ENCODE peak calls at places on chromosome 4, in ten cellular contexts. K is A549, O is tibial artery, R is suprapubic skin, W is upper lobe of right lung, T is body of pancreas, F is right lobe of liver, P is endothelial cell of umbilical vein, V is GM23248, Q is sigmoid colon. D is an unnamed sample.
A peak's percentile ranks its signal among the peaks of the same experiment; 100 is the strongest.

GRCh38 chr4:5784021-5784420 is 73.0 kb downstream of the EVC start:
- DNase-seq in K (no peak), O (peak; percentile 17), R (peak; percentile 11), W (peak; percentile 8), T (no peak), F (peak; percentile 1), P (no peak), V (no peak), Q (peak; percentile 24), D (no peak)

GRCh38 chr4:54513741-54514140 is 144.0 kb upstream of the KIT start:
- DNase-seq in K (no peak), O (no peak), R (no peak), W (no peak), T (no peak), F (no peak), P (no peak), V (no peak), Q (no peak), D (no peak)

GRCh38 chr4:28518781-28519180 is 1658.1 kb downstream of the STIM2 start:
- DNase-seq in K (no peak), O (no peak), R (no peak), W (no peak), T (no peak), F (no peak), P (no peak), V (peak; percentile 58), Q (no peak), D (no peak)

GRCh38 chr4:54400802-54401201 is 171.7 kb downstream of the PDGFRA start:
- DNase-seq in K (peak; percentile 3), O (no peak), R (no peak), W (no peak), T (no peak), F (no peak), P (peak; percentile 85), V (peak; percentile 92), Q (no peak), D (peak; percentile 80)

GRCh38 chr4:168475745-168476144 is 4.5 kb downstream of the DDX60L start:
- DNase-seq in K (peak; percentile 66), O (no peak), R (no peak), W (no peak), T (no peak), F (no peak), P (no peak), V (peak; percentile 23), Q (no peak), D (no peak)

GRCh38 chr4:2817701-2818350 is 24.9 kb downstream of the SH3BP2 start:
- DNase-seq in K (no peak), O (no peak), R (no peak), W (peak; percentile 83), T (peak; percentile 47), F (no peak), P (peak; percentile 22), V (peak; percentile 53), Q (no peak), D (no peak)

GRCh38 chr4:153748378-153748777 is 11.4 kb downstream of the RNF175 start:
- DNase-seq in K (no peak), O (peak; percentile 85), R (no peak), W (no peak), T (peak; percentile 50), F (no peak), P (no peak), V (peak; percentile 88), Q (no peak), D (no peak)

GRCh38 chr4:139909036-139909435 is 243.4 kb downstream of the MGST2 start:
- DNase-seq in K (no peak), O (no peak), R (no peak), W (no peak), T (no peak), F (no peak), P (peak; percentile 77), V (no peak), Q (no peak), D (no peak)

GRCh38 chr4:116926631-116927295 is 158.6 kb downstream of the TRAM1L1 start:
- DNase-seq in K (no peak), O (no peak), R (no peak), W (no peak), T (no peak), F (no peak), P (no peak), V (no peak), Q (no peak), D (no peak)

GRCh38 chr4:101604976-101605375 is 185.6 kb upstream of the BANK1 start:
- DNase-seq in K (no peak), O (no peak), R (no peak), W (no peak), T (no peak), F (no peak), P (no peak), V (no peak), Q (no peak), D (no peak)

GRCh38 chr4:16461362-16461761 is 235.1 kb upstream of the TAPT1 start:
- DNase-seq in K (no peak), O (no peak), R (no peak), W (no peak), T (no peak), F (no peak), P (peak; percentile 12), V (peak; percentile 46), Q (no peak), D (no peak)

GRCh38 chr4:16464651-16465050 is 238.4 kb upstream of the TAPT1 start:
- DNase-seq in K (no peak), O (no peak), R (no peak), W (no peak), T (no peak), F (no peak), P (no peak), V (peak; percentile 22), Q (no peak), D (no peak)

GRCh38 chr4:16472537-16472936 is 246.3 kb upstream of the TAPT1 start:
- DNase-seq in K (no peak), O (no peak), R (no peak), W (no peak), T (no peak), F (no peak), P (no peak), V (peak; percentile 34), Q (no peak), D (no peak)

GRCh38 chr4:16466581-16466980 is 240.3 kb upstream of the TAPT1 start:
- DNase-seq in K (no peak), O (no peak), R (no peak), W (no peak), T (no peak), F (no peak), P (no peak), V (no peak), Q (no peak), D (no peak)

GRCh38 chr4:16467061-16467460 is 240.8 kb upstream of the TAPT1 start:
- DNase-seq in K (no peak), O (no peak), R (no peak), W (no peak), T (no peak), F (no peak), P (no peak), V (no peak), Q (no peak), D (no peak)
- H3K27ac ChIP-seq in K (no peak overlapping the region), O (no peak overlapping the region), R (no peak overlapping the region), W (no peak overlapping the region), T (no peak overlapping the region), F (no peak overlapping the region), P (no peak overlapping the region), V (no peak overlapping the region), Q (no peak overlapping the region), D (no peak overlapping the region)

DNA sequence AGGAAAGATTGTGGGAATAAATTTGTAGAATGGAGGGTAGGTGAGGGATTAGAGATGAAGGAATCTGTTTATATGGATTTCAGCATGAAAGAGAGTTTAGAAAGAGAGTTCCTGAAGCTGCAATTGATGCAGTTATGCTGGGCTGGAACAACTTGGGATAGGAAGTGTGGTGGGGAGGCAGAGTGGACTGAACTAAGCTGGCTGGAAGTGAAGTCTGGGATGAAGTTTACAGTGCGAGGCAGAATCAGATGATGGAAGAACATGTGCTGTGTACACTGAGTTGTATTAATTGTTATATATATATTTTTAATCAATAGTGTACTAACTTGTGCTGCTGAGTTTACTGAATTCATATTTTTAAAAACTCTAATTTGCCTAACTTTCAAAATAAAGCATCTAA is 461.9 kb downstream of the SPRY1 start:
- DNase-seq in K (no peak), O (no peak), R (no peak), W (no peak), T (no peak), F (no peak), P (no peak), V (no peak), Q (no peak), D (no peak)
- H3K27ac ChIP-seq in K (no peak overlapping the region), O (no peak overlapping the region), R (no peak overlapping the region), W (peak overlapping the region; percentile 58), T (no peak overlapping the region), F (no peak overlapping the region), P (no peak overlapping the region), V (no peak overlapping the region), Q (no peak overlapping the region), D (no peak overlapping the region)

DNA sequence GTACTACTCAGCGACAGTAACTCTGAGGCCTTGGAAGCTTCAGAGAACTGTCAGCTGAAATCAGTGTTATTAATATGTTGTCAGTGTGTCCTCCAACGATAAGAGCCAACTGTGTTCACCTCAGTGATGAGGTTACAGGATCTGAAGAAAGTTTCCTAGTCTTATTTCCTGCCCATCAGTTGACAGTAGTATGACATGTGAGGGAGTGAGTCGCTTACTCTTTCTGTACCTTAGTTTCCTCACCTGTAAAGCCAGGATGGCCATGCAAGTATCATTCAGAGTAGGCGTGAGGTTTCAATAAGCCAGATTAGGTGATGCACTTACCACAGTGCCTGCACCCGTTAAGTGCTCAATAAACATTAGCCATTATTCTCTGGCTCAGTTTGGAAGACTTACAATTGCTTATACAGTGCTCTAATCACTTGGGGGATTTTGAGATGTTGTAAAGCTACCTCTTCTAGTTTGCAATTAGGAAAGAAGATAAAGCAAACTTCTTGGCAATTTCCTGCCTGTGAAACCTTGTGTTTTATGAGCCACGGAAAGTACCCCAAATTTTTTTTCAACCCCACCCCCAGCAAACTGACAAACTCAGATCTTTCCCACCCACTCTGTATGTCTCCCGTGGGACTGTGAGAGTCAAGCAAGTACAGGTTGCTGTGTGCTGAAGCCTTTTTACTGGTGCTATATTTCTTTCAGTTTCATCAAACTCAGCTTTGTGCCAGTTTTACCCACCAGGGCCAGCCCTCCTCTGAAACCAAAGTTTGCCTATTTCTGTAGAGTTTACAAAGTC is 62.1 kb downstream of the ANXA3 start:
- DNase-seq in K (no peak), O (no peak), R (no peak), W (no peak), T (no peak), F (no peak), P (no peak), V (no peak), Q (no peak), D (no peak)
- H3K27ac ChIP-seq in K (no peak overlapping the region), O (no peak overlapping the region), R (no peak overlapping the region), W (no peak overlapping the region), T (no peak overlapping the region), F (no peak overlapping the region), P (no peak overlapping the region), V (no peak overlapping the region), Q (no peak overlapping the region), D (no peak overlapping the region)

DNA sequence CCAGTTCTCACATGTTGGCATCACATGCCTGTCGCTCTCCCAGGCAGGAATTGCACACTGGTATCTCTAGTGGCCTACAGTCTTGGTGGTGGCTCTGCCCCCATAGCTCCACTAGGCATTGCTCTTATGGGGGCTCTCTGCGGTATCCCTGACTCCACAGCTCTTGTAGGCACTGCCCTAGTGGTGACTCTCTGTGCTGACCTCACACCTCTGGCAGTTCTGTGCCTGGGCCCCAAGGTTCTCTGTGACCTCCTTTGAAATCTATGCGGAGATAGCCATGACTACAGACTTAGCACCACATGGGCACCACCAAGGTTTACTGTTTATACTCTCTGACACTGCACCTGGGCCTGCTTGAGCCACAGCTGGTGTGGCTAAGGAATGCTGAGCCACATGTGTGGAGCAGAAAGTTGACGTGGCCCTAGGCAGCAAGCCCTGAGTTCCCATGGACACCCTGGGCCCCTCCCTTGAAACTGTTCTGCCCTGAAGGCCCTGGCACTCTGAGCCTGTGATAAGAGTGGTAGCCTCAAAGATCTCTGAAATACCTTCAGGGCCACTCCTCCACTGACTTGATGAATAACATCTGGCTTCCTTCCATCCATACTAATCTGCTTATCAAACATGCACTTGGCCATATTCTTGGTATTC is 8.0 kb downstream of the SLC9B1 start:
- DNase-seq in K (no peak), O (no peak), R (no peak), W (peak; percentile 62), T (peak; percentile 85), F (no peak), P (no peak), V (peak; percentile 46), Q (no peak), D (no peak)
- H3K27ac ChIP-seq in K (no peak overlapping the region), O (peak overlapping the region; percentile 43), R (no peak overlapping the region), W (peak overlapping the region; percentile 20), T (peak overlapping the region; percentile 90), F (no peak overlapping the region), P (no peak overlapping the region), V (peak overlapping the region; percentile 13), Q (peak overlapping the region; percentile 74), D (peak overlapping the region; percentile 85)